ENCODE peak calls at places on chromosomes 6 and 20, in six cellular contexts. One of them, this sample, is unnamed.

GRCh38 chr20:16778159-16778558 is 30.0 kb downstream of the OTOR start:
- DNase-seq in GM23338: no peak
- DNase-seq in SK-N-SH: no peak
- DNase-seq in MM.1S: no peak
- DNase-seq in PC-3: no peak
- DNase-seq in PC-9: no peak
- DNase-seq in this sample: no peak

GRCh38 chr20:46434597-46434996 is 28.2 kb upstream of the ELMO2 start:
- DNase-seq in SK-N-SH: peak; percentile 53
- DNase-seq in MM.1S: no peak
- DNase-seq in PC-3: no peak
- DNase-seq in PC-9: no peak
- DNase-seq in GM23338: no peak
- DNase-seq in this sample: no peak

GRCh38 chr6:108630050-108630714 is 69.5 kb downstream of the FOXO3 start:
- DNase-seq in MM.1S: no peak
- DNase-seq in PC-3: no peak
- DNase-seq in SK-N-SH: no peak
- DNase-seq in GM23338: no peak
- DNase-seq in PC-9: no peak
- DNase-seq in this sample: no peak

GRCh38 chr6:146339716-146340115 is 203.9 kb upstream of the RAB32 start:
- DNase-seq in PC-3: peak; percentile 51
- DNase-seq in SK-N-SH: no peak
- DNase-seq in PC-9: peak; percentile 2
- DNase-seq in GM23338: no peak
- DNase-seq in MM.1S: no peak
- DNase-seq in this sample: no peak

GRCh38 chr20:53981752-53982437 is 88.5 kb downstream of the BCAS1 start:
- DNase-seq in GM23338: no peak
- DNase-seq in PC-9: no peak
- DNase-seq in PC-3: no peak
- DNase-seq in MM.1S: no peak
- DNase-seq in SK-N-SH: no peak
- DNase-seq in this sample: no peak

GRCh38 chr6:13011612-13012146 is 295.1 kb downstream of the PHACTR1 start:
- DNase-seq in PC-9: no peak
- DNase-seq in GM23338: no peak
- DNase-seq in MM.1S: no peak
- DNase-seq in SK-N-SH: no peak
- DNase-seq in PC-3: no peak
- DNase-seq in this sample: peak; percentile 31

GRCh38 chr6:36874016-36874442 is 574 bp downstream of the PPIL1 start:
- DNase-seq in PC-9: no peak
- DNase-seq in SK-N-SH: no peak
- DNase-seq in PC-3: peak; percentile 33
- DNase-seq in MM.1S: no peak
- DNase-seq in GM23338: no peak
- DNase-seq in this sample: no peak

GRCh38 chr6:105226598-105227291 is 46.9 kb upstream of the POPDC3 start:
- DNase-seq in GM23338: no peak
- DNase-seq in PC-3: no peak
- DNase-seq in SK-N-SH: peak; percentile 49
- DNase-seq in PC-9: no peak
- DNase-seq in MM.1S: no peak
- DNase-seq in this sample: no peak

GRCh38 chr6:45727824-45728449 is 287.7 kb downstream of the CLIC5 start:
- DNase-seq in GM23338: no peak
- DNase-seq in PC-9: peak; percentile 14
- DNase-seq in SK-N-SH: no peak
- DNase-seq in MM.1S: no peak
- DNase-seq in PC-3: no peak
- DNase-seq in this sample: no peak

GRCh38 chr20:38129893-38130609 is 35.0 kb downstream of the TGM2 start:
- DNase-seq in SK-N-SH: no peak
- DNase-seq in GM23338: no peak
- DNase-seq in MM.1S: no peak
- DNase-seq in PC-3: no peak
- DNase-seq in PC-9: no peak
- DNase-seq in this sample: no peak

GRCh38 chr6:81769834-81770233 is 17.4 kb upstream of the TENT5A start:
- DNase-seq in GM23338: peak; percentile 49
- DNase-seq in PC-3: peak; percentile 81
- DNase-seq in MM.1S: no peak
- DNase-seq in SK-N-SH: no peak
- DNase-seq in PC-9: no peak
- DNase-seq in this sample: peak; percentile 27

GRCh38 chr20:19288061-19288460 is 75.6 kb downstream of the SLC24A3 start:
- DNase-seq in PC-9: no peak
- DNase-seq in PC-3: no peak
- DNase-seq in GM23338: no peak
- DNase-seq in MM.1S: no peak
- DNase-seq in SK-N-SH: no peak
- DNase-seq in this sample: no peak

GRCh38 chr20:36145877-36146707 is 8.4 kb upstream of the EPB41L1 start:
- DNase-seq in MM.1S: peak; percentile 89
- DNase-seq in GM23338: no peak
- DNase-seq in PC-9: no peak
- DNase-seq in SK-N-SH: no peak
- DNase-seq in PC-3: no peak
- DNase-seq in this sample: no peak

GRCh38 chr20:35030136-35030535 is 62.5 kb downstream of the TRPC4AP start:
- DNase-seq in GM23338: no peak
- DNase-seq in SK-N-SH: no peak
- DNase-seq in PC-3: no peak
- DNase-seq in PC-9: no peak
- DNase-seq in MM.1S: no peak
- DNase-seq in this sample: no peak

GRCh38 chr20:38497246-38497645 is 24.6 kb downstream of the RALGAPB start:
- DNase-seq in GM23338: no peak
- DNase-seq in PC-3: no peak
- DNase-seq in MM.1S: no peak
- DNase-seq in SK-N-SH: no peak
- DNase-seq in PC-9: no peak
- DNase-seq in this sample: no peak

GRCh38 chr20:25274481-25274880 is 26.6 kb downstream of the PYGB start:
- DNase-seq in MM.1S: no peak
- DNase-seq in PC-3: no peak
- DNase-seq in SK-N-SH: no peak
- DNase-seq in GM23338: no peak
- DNase-seq in PC-9: no peak
- DNase-seq in this sample: no peak

GRCh38 chr6:135162678-135163439 is 18.2 kb upstream of the MYB start:
- DNase-seq in PC-9: peak; percentile 21
- DNase-seq in SK-N-SH: peak; percentile 50
- DNase-seq in MM.1S: peak; percentile 43
- DNase-seq in GM23338: peak; percentile 86
- DNase-seq in PC-3: peak; percentile 55
- DNase-seq in this sample: peak; percentile 71

GRCh38 chr20:50913976-50914375 is 17.3 kb downstream of the ADNP start:
- DNase-seq in MM.1S: no peak
- DNase-seq in SK-N-SH: no peak
- DNase-seq in GM23338: no peak
- DNase-seq in PC-9: no peak
- DNase-seq in PC-3: peak; percentile 67
- DNase-seq in this sample: no peak

GRCh38 chr6:153591165-153591564 is 447.9 kb upstream of the OPRM1 start:
- DNase-seq in MM.1S: peak; percentile 28
- DNase-seq in GM23338: no peak
- DNase-seq in PC-3: no peak
- DNase-seq in SK-N-SH: no peak
- DNase-seq in PC-9: no peak
- DNase-seq in this sample: no peak

GRCh38 chr6:168862346-168862980 is 391.2 kb downstream of the THBS2 start:
- DNase-seq in SK-N-SH: no peak
- DNase-seq in PC-3: no peak
- DNase-seq in PC-9: no peak
- DNase-seq in GM23338: no peak
- DNase-seq in MM.1S: no peak
- DNase-seq in this sample: no peak

GRCh38 chr20:38350879-38351775 is 4.8 kb downstream of the LBP start:
- DNase-seq in PC-9: no peak
- DNase-seq in GM23338: no peak
- DNase-seq in PC-3: no peak
- DNase-seq in MM.1S: no peak
- DNase-seq in SK-N-SH: no peak
- DNase-seq in this sample: no peak

GRCh38 chr6:21808551-21809181 is 215.1 kb downstream of the SOX4 start:
- DNase-seq in PC-3: no peak
- DNase-seq in MM.1S: no peak
- DNase-seq in SK-N-SH: no peak
- DNase-seq in GM23338: no peak
- DNase-seq in PC-9: no peak
- DNase-seq in this sample: no peak

GRCh38 chr6:24581084-24581669 is 64.8 kb downstream of the KIAA0319 start:
- DNase-seq in SK-N-SH: peak; percentile 57
- DNase-seq in GM23338: peak; percentile 93
- DNase-seq in PC-9: peak; percentile 60
- DNase-seq in MM.1S: peak; percentile 62
- DNase-seq in PC-3: peak; percentile 84
- DNase-seq in this sample: peak; percentile 85

GRCh38 chr6:134806151-134806550 is 143.8 kb downstream of the ALDH8A1 start:
- DNase-seq in PC-9: no peak
- DNase-seq in GM23338: no peak
- DNase-seq in MM.1S: no peak
- DNase-seq in PC-3: no peak
- DNase-seq in SK-N-SH: no peak
- DNase-seq in this sample: no peak

GRCh38 chr20:38283236-38283635 is 20.7 kb upstream of the BPI start:
- DNase-seq in MM.1S: no peak
- DNase-seq in PC-9: no peak
- DNase-seq in GM23338: no peak
- DNase-seq in SK-N-SH: no peak
- DNase-seq in PC-3: no peak
- DNase-seq in this sample: no peak

GRCh38 chr6:158914923-158915322 is 85.1 kb downstream of the RSPH3 start:
- DNase-seq in SK-N-SH: no peak
- DNase-seq in PC-9: no peak
- DNase-seq in MM.1S: no peak
- DNase-seq in PC-3: no peak
- DNase-seq in GM23338: no peak
- DNase-seq in this sample: no peak

GRCh38 chr6:38185244-38185643 is 365.7 kb downstream of the ZFAND3 start:
- DNase-seq in SK-N-SH: no peak
- DNase-seq in MM.1S: no peak
- DNase-seq in PC-3: no peak
- DNase-seq in GM23338: no peak
- DNase-seq in PC-9: no peak
- DNase-seq in this sample: no peak

GRCh38 chr20:15742076-15742475 is 831.2 kb downstream of the KIF16B start:
- DNase-seq in PC-3: no peak
- DNase-seq in PC-9: no peak
- DNase-seq in MM.1S: no peak
- DNase-seq in GM23338: no peak
- DNase-seq in SK-N-SH: no peak
- DNase-seq in this sample: no peak

DNA sequence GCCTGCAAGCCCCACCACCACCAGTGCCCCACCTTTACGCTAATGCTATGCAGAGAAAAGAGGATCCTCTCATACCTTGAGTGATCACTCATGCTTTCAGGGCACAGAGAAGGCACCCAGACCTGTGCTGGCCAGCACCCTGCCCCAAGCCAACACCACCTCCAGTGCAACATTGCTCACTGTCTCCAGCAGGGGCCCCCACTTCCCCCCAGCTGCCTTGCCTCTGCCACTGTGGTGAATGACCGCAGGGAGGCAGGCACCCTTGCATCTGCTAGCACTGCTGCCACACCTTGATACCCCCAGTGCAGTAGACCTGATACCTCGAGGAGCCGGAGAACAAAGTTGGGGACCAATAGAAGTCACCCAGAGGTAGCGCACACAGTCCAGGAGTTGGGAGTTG is 139.2 kb upstream of the PLN start:
- DNase-seq in PC-9: no peak
- DNase-seq in PC-3: no peak
- DNase-seq in SK-N-SH: no peak
- DNase-seq in MM.1S: no peak
- DNase-seq in GM23338: peak; percentile 10
- DNase-seq in this sample: no peak
- H3K4me1 ChIP-seq in PC-9: no peaks in the 10 kb centered on the region
- H3K4me1 ChIP-seq in PC-3: no peaks in the 10 kb centered on the region
- H3K4me1 ChIP-seq in SK-N-SH: no peaks in the 10 kb centered on the region
- H3K4me1 ChIP-seq in MM.1S: no peaks in the 10 kb centered on the region
- H3K4me1 ChIP-seq in GM23338: no peaks in the 10 kb centered on the region
- H3K4me1 ChIP-seq in this sample: no peaks in the 10 kb centered on the region

GRCh38 chr6:75084872-75085381 is 120.9 kb downstream of the COL12A1 start:
- DNase-seq in PC-9: peak; percentile 39
- DNase-seq in SK-N-SH: no peak
- DNase-seq in GM23338: peak; percentile 72
- DNase-seq in MM.1S: no peak
- DNase-seq in PC-3: no peak
- DNase-seq in this sample: peak; percentile 50
- H3F3A ChIP-seq in PC-9: no peaks in the 10 kb centered on the region
- H3F3A ChIP-seq in SK-N-SH: no peaks in the 10 kb centered on the region
- H3F3A ChIP-seq in GM23338: no peaks in the 10 kb centered on the region
- H3F3A ChIP-seq in MM.1S: no peaks in the 10 kb centered on the region
- H3F3A ChIP-seq in PC-3: no peaks in the 10 kb centered on the region
- H3F3A ChIP-seq in this sample: no peaks in the 10 kb centered on the region

DNA sequence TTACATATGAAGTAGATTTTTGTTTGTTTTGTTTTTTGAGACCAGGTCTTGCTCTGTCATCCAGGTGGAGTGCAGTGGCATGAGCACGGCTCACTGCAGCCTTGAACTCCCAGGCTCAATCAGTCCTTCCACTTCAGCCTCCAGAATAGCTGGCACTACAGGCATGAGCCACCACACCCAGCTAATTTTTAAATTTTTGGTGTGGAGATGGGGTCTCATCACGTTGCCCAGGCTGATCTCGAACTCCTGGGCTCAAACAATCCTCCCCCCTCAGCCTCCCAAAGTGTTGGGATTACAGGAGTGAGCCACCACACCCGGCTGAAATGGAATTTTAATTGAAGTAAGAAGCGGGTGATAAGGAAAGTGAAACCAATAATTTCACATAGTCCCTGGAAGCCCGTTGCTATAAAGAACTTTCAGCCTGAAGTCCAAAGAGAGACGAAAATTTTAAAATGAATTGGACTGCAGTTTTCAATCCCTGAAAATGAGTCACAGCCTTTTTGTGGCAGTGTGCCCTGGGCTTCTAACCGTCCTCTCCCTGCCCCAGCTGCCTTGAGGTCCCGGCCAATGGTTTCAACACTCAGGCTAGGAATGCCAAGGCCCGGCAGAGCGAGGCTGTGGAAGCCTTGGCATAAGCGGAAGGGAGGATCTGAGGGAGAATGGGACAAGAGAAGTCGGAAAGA is 757 bp downstream of the RAET1E start:
- DNase-seq in MM.1S: no peak
- DNase-seq in PC-3: peak; percentile 83
- DNase-seq in PC-9: peak; percentile 44
- DNase-seq in SK-N-SH: no peak
- DNase-seq in GM23338: no peak
- DNase-seq in this sample: no peak
- H3K4me2 ChIP-seq in MM.1S: no peak overlapping the region
- H3K4me2 ChIP-seq in PC-3: peak overlapping the region; percentile 79
- H3K4me2 ChIP-seq in PC-9: peak overlapping the region; percentile 70
- H3K4me2 ChIP-seq in SK-N-SH: peak overlapping the region; percentile 73
- H3K4me2 ChIP-seq in GM23338: no peak overlapping the region
- H3K4me2 ChIP-seq in this sample: no peak overlapping the region

DNA sequence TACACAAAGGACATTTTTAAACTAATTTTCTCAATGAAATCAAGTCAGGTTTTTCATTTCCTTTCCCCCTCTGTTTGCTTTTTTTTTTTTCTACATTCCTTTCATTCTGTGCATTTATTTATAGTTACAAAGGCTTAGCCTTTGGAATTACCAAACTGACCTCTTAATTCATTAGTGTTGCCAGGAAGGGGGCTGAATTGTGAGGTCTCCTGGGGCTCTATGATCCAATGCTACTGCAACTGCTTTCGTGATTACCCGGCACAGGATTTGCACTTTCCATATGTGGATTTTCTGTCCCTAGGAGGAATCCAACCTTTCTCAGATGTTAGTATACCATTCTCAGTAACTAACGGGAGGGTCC is 35.3 kb downstream of the NEDD9 start:
- DNase-seq in MM.1S: no peak
- DNase-seq in SK-N-SH: no peak
- DNase-seq in PC-9: no peak
- DNase-seq in GM23338: peak; percentile 33
- DNase-seq in PC-3: no peak
- DNase-seq in this sample: peak; percentile 54
- H3K4me1 ChIP-seq in MM.1S: peaks cover 15% of the 10 kb centered on the region
- H3K4me1 ChIP-seq in SK-N-SH: peaks cover 21% of the 10 kb centered on the region
- H3K4me1 ChIP-seq in PC-9: no peaks in the 10 kb centered on the region
- H3K4me1 ChIP-seq in GM23338: peaks cover 54% of the 10 kb centered on the region
- H3K4me1 ChIP-seq in PC-3: peaks cover 8% of the 10 kb centered on the region
- H3K4me1 ChIP-seq in this sample: peaks cover 48% of the 10 kb centered on the region